ENCODE peak calls at places on chromosomes 11 and 22, in seven cellular contexts. Y is stimulated activated CD8-positive, alpha-beta memory T cell treated with anti-CD3 and anti-CD28 coated beads, Interleukin-7, amount 100 ng/mL, for 1 hour; L is effector CD4-positive, alpha-beta T cell; C is stimulated activated CD4-positive, alpha-beta T cell treated with anti-CD3 and anti-CD28 coated beads, Interleukin-2, amount 100 ng/mL, for 48 hours; X is NCI-H187; F is GM04503; M is NT2/D1. G is an unnamed sample.

GRCh38 chr11:1067812-1068496 is 6.7 kb upstream of the MUC2 start:
- DNase-seq in Y (no peak), L (no peak), C (no peak), X (no peak), F (no peak), M (no peak), G (no peak)

GRCh38 chr11:44606472-44606871 is 41.0 kb downstream of the CD82 start:
- DNase-seq in Y (no peak), L (no peak), C (no peak), X (no peak), F (no peak), M (no peak), G (no peak)

GRCh38 chr11:111793863-111794262 is 27.7 kb upstream of the PPP2R1B start:
- DNase-seq in Y (no peak), L (no peak), C (no peak), X (no peak), F (peak; percentile 75), M (no peak), G (no peak)

GRCh38 chr11:17063171-17064002 is 14.1 kb downstream of the RPS13 start:
- DNase-seq in Y (no peak), L (no peak), C (peak; percentile 55), X (peak; percentile 19), F (no peak), M (peak; percentile 38), G (no peak)

GRCh38 chr22:17587631-17588030 is 24.3 kb downstream of the SLC25A18 start:
- DNase-seq in Y (no peak), L (no peak), C (no peak), X (no peak), F (no peak), M (no peak), G (no peak)

GRCh38 chr11:47179655-47179991 is 2.9 kb upstream of the ARFGAP2 start:
- DNase-seq in Y (no peak), L (no peak), C (no peak), X (no peak), F (no peak), M (no peak), G (no peak)

GRCh38 chr11:20489948-20490347 is 102.4 kb downstream of the PRMT3 start:
- DNase-seq in Y (no peak), L (no peak), C (no peak), X (no peak), F (no peak), M (no peak), G (no peak)

GRCh38 chr22:38505595-38506117 is 455 bp downstream of the DDX17 start:
- DNase-seq in Y (peak; percentile 29), L (peak; percentile 38), C (peak; percentile 37), X (no peak), F (no peak), M (no peak), G (no peak)

GRCh38 chr11:94750319-94751215 is 17.6 kb upstream of the AMOTL1 start:
- DNase-seq in Y (no peak), L (no peak), C (no peak), X (no peak), F (no peak), M (no peak), G (no peak)

GRCh38 chr11:20155683-20156279 is 4.5 kb downstream of the DBX1 start:
- DNase-seq in Y (no peak), L (no peak), C (no peak), X (no peak), F (no peak), M (no peak), G (no peak)

GRCh38 chr11:10305964-10306918 is 1.4 kb downstream of the ADM start:
- DNase-seq in Y (no peak), L (no peak), C (no peak), X (no peak), F (no peak), M (no peak), G (no peak)

GRCh38 chr22:21816787-21817496 is 50.5 kb downstream of the MAPK1 start:
- DNase-seq in Y (no peak), L (peak; percentile 32), C (no peak), X (no peak), F (peak; percentile 87), M (no peak), G (peak; percentile 68)

GRCh38 chr11:28228196-28228595 is 120.0 kb downstream of the METTL15 start:
- DNase-seq in Y (no peak), L (no peak), C (no peak), X (no peak), F (peak; percentile 8), M (no peak), G (no peak)

GRCh38 chr11:113375402-113375801 is 12.2 kb upstream of the ANKK1 start:
- DNase-seq in Y (no peak), L (no peak), C (no peak), X (no peak), F (no peak), M (no peak), G (no peak)

GRCh38 chr11:104663190-104664140 is 234.8 kb downstream of the CASP12 start:
- DNase-seq in Y (no peak), L (no peak), C (no peak), X (no peak), F (no peak), M (no peak), G (no peak)

GRCh38 chr11:69277074-69277809 is 16.7 kb upstream of the MYEOV start:
- DNase-seq in Y (no peak), L (no peak), C (no peak), X (no peak), F (no peak), M (no peak), G (no peak)

GRCh38 chr22:46149493-46149997 is 781 bp upstream of the PPARA start:
- DNase-seq in Y (no peak), L (peak; percentile 31), C (no peak), X (no peak), F (no peak), M (no peak), G (peak; percentile 53)

GRCh38 chr11:45853616-45854219 is 6.4 kb downstream of the CRY2 start:
- DNase-seq in Y (no peak), L (no peak), C (no peak), X (no peak), F (no peak), M (no peak), G (no peak)

GRCh38 chr22:25777870-25778269 is 35.9 kb downstream of the MYO18B start:
- DNase-seq in Y (no peak), L (no peak), C (no peak), X (no peak), F (peak; percentile 4), M (no peak), G (no peak)

GRCh38 chr22:49009359-49010063 is 818.2 kb downstream of the BRD1 start:
- DNase-seq in Y (no peak), L (no peak), C (no peak), X (no peak), F (no peak), M (no peak), G (no peak)

G was measured in naive thymus-derived CD8-positive, alpha-beta T cell.